ENCODE peak calls at places on chromosomes 7 and 10, in nine cellular contexts. B, D, S, C, U, L, J, V and K are unnamed samples.

GRCh38 chr7:150941983-150942590 is 36.0 kb downstream of the KCNH2 start:
- DNase-seq in B (peak; percentile 69), D (peak; percentile 27), S (peak; percentile 36), C (peak; percentile 15), U (peak; percentile 81), L (peak; percentile 86), J (peak; percentile 28), V (peak; percentile 73), K (peak; percentile 86)

GRCh38 chr7:4725014-4725951 is 43.2 kb downstream of the FOXK1 start:
- DNase-seq in B (peak; percentile 74), D (no peak), S (peak; percentile 62), C (peak; percentile 91), U (peak; percentile 73), L (peak; percentile 83), J (peak; percentile 49), V (no peak), K (peak; percentile 86)

GRCh38 chr10:124997246-124997790 is 55.4 kb downstream of the ZRANB1 start:
- DNase-seq in B (peak; percentile 41), D (no peak), S (no peak), C (peak; percentile 19), U (peak; percentile 43), L (no peak), J (no peak), V (no peak), K (no peak)

GRCh38 chr10:110691139-110691538 is 47.0 kb downstream of the RBM20 start:
- DNase-seq in B (no peak), D (no peak), S (no peak), C (no peak), U (no peak), L (no peak), J (no peak), V (no peak), K (no peak)

GRCh38 chr7:55641811-55642210 is 69.5 kb upstream of the VOPP1 start:
- DNase-seq in B (no peak), D (no peak), S (no peak), C (peak; percentile 22), U (no peak), L (no peak), J (no peak), V (no peak), K (no peak)

GRCh38 chr7:92179393-92179924 is 517 bp upstream of the LRRD1 start:
- DNase-seq in B (no peak), D (no peak), S (no peak), C (peak; percentile 27), U (peak; percentile 12), L (no peak), J (peak; percentile 27), V (no peak), K (no peak)

GRCh38 chr7:98555403-98555802 is 61.7 kb upstream of the NPTX2 start:
- DNase-seq in B (no peak), D (no peak), S (no peak), C (no peak), U (no peak), L (no peak), J (no peak), V (no peak), K (no peak)

GRCh38 chr7:105885386-105886111 is 9.2 kb upstream of the ATXN7L1 start:
- DNase-seq in B (no peak), D (no peak), S (peak; percentile 72), C (no peak), U (no peak), L (peak; percentile 38), J (no peak), V (no peak), K (no peak)

GRCh38 chr7:150944066-150945042 is 33.8 kb downstream of the KCNH2 start:
- DNase-seq in B (no peak), D (no peak), S (no peak), C (no peak), U (peak; percentile 28), L (no peak), J (no peak), V (no peak), K (no peak)

GRCh38 chr7:90607196-90607595 is 11.1 kb downstream of the CDK14 start:
- DNase-seq in B (no peak), D (no peak), S (no peak), C (no peak), U (no peak), L (no peak), J (peak; percentile 21), V (no peak), K (no peak)